ENCODE peak calls at places on chromosomes 4 and X, in ten cellular contexts. H is AG09309, M is H9, G is choroid plexus epithelial cell, T is lower lobe of right lung, U is progenitor cell of endocrine pancreas, N is dorsolateral prefrontal cortex, J is osteocyte, K is BJ, O is A549. Y is an unnamed sample.
A peak's percentile ranks its signal among the peaks of the same experiment; 100 is the strongest.

GRCh38 chr4:53579826-53580225 is 11.5 kb downstream of the LNX1 start:
- DNase-seq in H (no peak), M (no peak), G (no peak), T (no peak), U (no peak), N (no peak), J (no peak), K (no peak), O (no peak), Y (no peak)

GRCh38 chrX:46327229-46328081 is 217.8 kb downstream of the ZNF674 start:
- DNase-seq in H (no peak), M (peak; percentile 93), G (peak; percentile 16), T (peak; percentile 52), U (peak; percentile 16), N (no peak), J (no peak), K (no peak), O (peak; percentile 96), Y (no peak)

GRCh38 chr4:165384186-165384585 is 5.4 kb downstream of the CPE start:
- DNase-seq in H (no peak), M (no peak), G (no peak), T (no peak), U (no peak), N (no peak), J (no peak), K (no peak), O (no peak), Y (no peak)

GRCh38 chr4:28427306-28428085 is 1566.9 kb downstream of the STIM2 start:
- DNase-seq in H (no peak), M (no peak), G (no peak), T (no peak), U (no peak), N (no peak), J (no peak), K (no peak), O (no peak), Y (no peak)

GRCh38 chr4:29005838-29006237 is 1714.3 kb upstream of the PCDH7 start:
- DNase-seq in H (no peak), M (no peak), G (no peak), T (no peak), U (no peak), N (no peak), J (no peak), K (no peak), O (no peak), Y (no peak)

GRCh38 chr4:152072001-152072485 is 311.2 kb upstream of the GATB start:
- DNase-seq in H (no peak), M (no peak), G (no peak), T (no peak), U (no peak), N (no peak), J (no peak), K (no peak), O (no peak), Y (no peak)

GRCh38 chr4:119729815-119730643 is 101.4 kb upstream of the PDE5A start:
- DNase-seq in H (peak; percentile 70), M (no peak), G (peak; percentile 85), T (no peak), U (no peak), N (no peak), J (no peak), K (peak; percentile 72), O (peak; percentile 76), Y (no peak)

GRCh38 chr4:153205028-153205648 is 895 bp downstream of the TRIM2 start:
- DNase-seq in H (no peak), M (peak; percentile 45), G (no peak), T (no peak), U (no peak), N (no peak), J (no peak), K (peak; percentile 35), O (no peak), Y (no peak)

GRCh38 chr4:72112514-72113156 is 80.8 kb downstream of the NPFFR2 start:
- DNase-seq in H (no peak), M (no peak), G (peak; percentile 31), T (no peak), U (no peak), N (no peak), J (no peak), K (no peak), O (peak; percentile 55), Y (no peak)

GRCh38 chr4:23614284-23614892 is 275.5 kb downstream of the PPARGC1A start:
- DNase-seq in H (no peak), M (peak; percentile 62), G (peak; percentile 4), T (no peak), U (no peak), N (no peak), J (no peak), K (no peak), O (peak; percentile 62), Y (no peak)

GRCh38 chrX:106949366-106949765 is 29.2 kb downstream of the CLDN2 start:
- DNase-seq in H (no peak), M (no peak), G (no peak), T (no peak), U (no peak), N (no peak), J (no peak), K (no peak), O (no peak), Y (no peak)

GRCh38 chr4:145723336-145723735 is 43.4 kb downstream of the C4orf51 start:
- DNase-seq in H (no peak), M (no peak), G (no peak), T (no peak), U (no peak), N (no peak), J (no peak), K (no peak), O (no peak), Y (no peak)

GRCh38 chr4:86493460-86493859 is 100.7 kb upstream of the PTPN13 start:
- DNase-seq in H (peak; percentile 28), M (no peak), G (peak; percentile 33), T (no peak), U (no peak), N (no peak), J (no peak), K (no peak), O (no peak), Y (no peak)

GRCh38 chr4:124803641-124804040 is 91.1 kb upstream of the ANKRD50 start:
- DNase-seq in H (no peak), M (no peak), G (peak; percentile 28), T (no peak), U (no peak), N (no peak), J (no peak), K (no peak), O (peak; percentile 0), Y (no peak)

DNA sequence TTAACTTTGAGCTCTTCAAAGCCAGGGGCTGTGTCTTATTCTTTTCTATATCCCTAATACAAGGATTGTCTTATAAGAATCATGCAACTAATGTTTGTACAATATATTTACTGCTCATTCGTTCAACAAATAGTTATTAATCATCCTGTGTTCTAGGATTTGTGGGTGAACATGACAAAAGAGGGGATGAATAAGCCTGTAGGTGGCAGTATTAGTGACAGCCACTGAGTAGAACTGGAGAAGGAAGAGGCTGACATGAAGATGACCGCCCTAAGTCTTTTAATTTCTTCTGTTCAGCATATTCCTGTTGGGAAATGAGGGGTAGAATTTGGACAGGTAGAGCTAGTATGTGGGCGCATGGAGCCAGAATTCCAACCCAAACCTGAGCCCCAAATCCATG is 11.9 kb upstream of the LINC00632 start:
- DNase-seq in H (no peak), M (no peak), G (no peak), T (no peak), U (no peak), N (no peak), J (no peak), K (no peak), O (no peak), Y (no peak)
- TF ChIP-seq CTCF in H (no peak), M (peak; percentile 54), G (no peak), T (no peak), U (peak; percentile 39), N (peak; percentile 46), J (peak; percentile 36), K (no peak), O (no peak), Y (peak; percentile 54)

GRCh38 chrX:150680974-150681373 is 12.2 kb upstream of the MTMR1 start:
- DNase-seq in H (no peak), M (no peak), G (peak; percentile 59), T (no peak), U (no peak), N (no peak), J (no peak), K (no peak), O (peak; percentile 30), Y (no peak)
- TF ChIP-seq CTCF in H (peak; percentile 41), M (peak; percentile 64), G (peak; percentile 65), T (no peak), U (peak; percentile 50), N (peak; percentile 45), J (peak; percentile 58), K (peak; percentile 40), O (peak; percentile 44), Y (peak; percentile 55)

DNA sequence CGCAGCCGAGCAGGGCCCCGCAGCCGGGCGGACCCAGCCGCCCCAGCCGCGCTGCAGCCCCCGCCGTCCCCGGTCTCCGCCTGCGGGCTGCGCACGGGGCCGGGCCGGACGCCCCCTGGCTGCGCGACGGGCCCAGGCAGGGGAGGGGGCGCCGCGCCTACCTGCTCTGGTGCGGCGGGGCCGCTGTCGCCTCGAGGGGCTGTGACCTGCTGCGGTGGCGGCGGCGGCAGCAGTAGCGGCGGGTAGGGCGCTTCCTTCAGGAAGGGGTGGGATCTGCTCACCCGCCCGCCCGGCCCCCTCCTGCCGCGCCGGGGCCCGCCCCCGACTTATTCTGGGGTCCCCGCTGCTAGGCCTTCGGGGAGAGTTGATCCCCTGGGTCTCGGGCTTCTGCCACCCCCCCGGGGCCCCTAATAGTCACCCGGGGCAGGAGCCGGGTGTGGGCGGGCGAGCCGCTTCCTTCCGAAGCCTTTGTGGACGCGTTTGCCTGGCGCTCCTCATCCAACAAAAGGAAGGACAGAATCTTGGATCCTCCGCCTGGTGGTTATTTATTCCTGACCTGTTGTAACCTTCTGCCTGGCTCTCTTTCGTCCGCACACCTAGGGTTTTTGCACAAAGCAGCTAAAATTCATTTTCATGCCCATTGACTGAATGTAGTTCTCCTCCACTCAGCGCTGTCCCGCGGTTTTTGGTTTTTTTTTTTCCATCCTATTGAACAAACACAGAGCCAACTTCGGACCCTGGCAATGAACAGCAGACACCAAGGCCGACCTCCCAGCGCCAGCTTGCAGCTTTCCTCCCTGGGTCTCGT is at the start of gene TMEM150C:
- DNase-seq in H (no peak), M (peak; percentile 67), G (peak; percentile 6), T (no peak), U (peak; percentile 62), N (peak; percentile 59), J (no peak), K (no peak), O (peak; percentile 48), Y (no peak)
- TF ChIP-seq CTCF in H (peak; percentile 2), M (peak; percentile 29), G (no peak), T (no peak), U (peak; percentile 46), N (peak; percentile 40), J (peak; percentile 51), K (peak; percentile 4), O (no peak), Y (peak; percentile 56)

GRCh38 chrX:94053575-94053974 is 379.6 kb downstream of the FAM133A start:
- DNase-seq in H (no peak), M (no peak), G (no peak), T (no peak), U (no peak), N (no peak), J (no peak), K (no peak), O (no peak), Y (no peak)

GRCh38 chrX:94057385-94057784 is 383.4 kb downstream of the FAM133A start:
- DNase-seq in H (no peak), M (no peak), G (no peak), T (no peak), U (no peak), N (no peak), J (no peak), K (no peak), O (no peak), Y (no peak)

GRCh38 chrX:94058728-94059382 is 384.8 kb downstream of the FAM133A start:
- DNase-seq in H (no peak), M (peak; percentile 46), G (peak; percentile 1), T (no peak), U (no peak), N (no peak), J (no peak), K (no peak), O (peak; percentile 5), Y (no peak)
- TF ChIP-seq CTCF in H (peak; percentile 57), M (peak; percentile 86), G (peak; percentile 30), T (peak; percentile 28), U (peak; percentile 80), N (peak; percentile 70), J (peak; percentile 57), K (no peak), O (peak; percentile 16), Y (peak; percentile 84)

Y was measured in type B pancreatic cell.